ENCODE peak calls at places on chromosome 17, in seven cellular contexts. One of them, this sample, is unnamed.
A peak's percentile ranks its signal among the peaks of the same experiment; 100 is the strongest.

GRCh38 chr17:38674749-38675615 is at the start of gene EPOP:
- DNase-seq in stimulated activated naive CD8-positive, alpha-beta T cell treated with anti-CD3 and anti-CD28 coated beads, Interleukin-15, Interleukin-2, amounts not matched to agents 100 U/mL and 50 U/mL, for 24 hours: peak; percentile 96
- DNase-seq in colonic mucosa: peak; percentile 87
- DNase-seq in activated T-cell treated with anti-CD3 and anti-CD28 coated beads for 1 hour: peak; percentile 73
- DNase-seq in mesothelial cell of epicardium: peak; percentile 81
- DNase-seq in NCI-H1048: peak; percentile 69
- DNase-seq in AG08395: peak; percentile 94
- DNase-seq in this sample: peak; percentile 65

GRCh38 chr17:19702231-19702641 is 14.1 kb downstream of the SLC47A2 start:
- DNase-seq in stimulated activated naive CD8-positive, alpha-beta T cell treated with anti-CD3 and anti-CD28 coated beads, Interleukin-15, Interleukin-2, amounts not matched to agents 100 U/mL and 50 U/mL, for 24 hours: no peak
- DNase-seq in colonic mucosa: no peak
- DNase-seq in activated T-cell treated with anti-CD3 and anti-CD28 coated beads for 1 hour: no peak
- DNase-seq in mesothelial cell of epicardium: no peak
- DNase-seq in NCI-H1048: no peak
- DNase-seq in AG08395: no peak
- DNase-seq in this sample: no peak

GRCh38 chr17:50765454-50766221 is 1.7 kb downstream of the ANKRD40CL start:
- DNase-seq in stimulated activated naive CD8-positive, alpha-beta T cell treated with anti-CD3 and anti-CD28 coated beads, Interleukin-15, Interleukin-2, amounts not matched to agents 100 U/mL and 50 U/mL, for 24 hours: no peak
- DNase-seq in colonic mucosa: peak; percentile 80
- DNase-seq in activated T-cell treated with anti-CD3 and anti-CD28 coated beads for 1 hour: no peak
- DNase-seq in mesothelial cell of epicardium: no peak
- DNase-seq in NCI-H1048: no peak
- DNase-seq in AG08395: no peak
- DNase-seq in this sample: no peak

GRCh38 chr17:8888704-8889302 is 21.3 kb upstream of the PIK3R6 start:
- DNase-seq in stimulated activated naive CD8-positive, alpha-beta T cell treated with anti-CD3 and anti-CD28 coated beads, Interleukin-15, Interleukin-2, amounts not matched to agents 100 U/mL and 50 U/mL, for 24 hours: no peak
- DNase-seq in colonic mucosa: no peak
- DNase-seq in activated T-cell treated with anti-CD3 and anti-CD28 coated beads for 1 hour: no peak
- DNase-seq in mesothelial cell of epicardium: no peak
- DNase-seq in NCI-H1048: no peak
- DNase-seq in AG08395: no peak
- DNase-seq in this sample: no peak

GRCh38 chr17:13650096-13650675 is 48.5 kb upstream of the HS3ST3A1 start:
- DNase-seq in stimulated activated naive CD8-positive, alpha-beta T cell treated with anti-CD3 and anti-CD28 coated beads, Interleukin-15, Interleukin-2, amounts not matched to agents 100 U/mL and 50 U/mL, for 24 hours: no peak
- DNase-seq in colonic mucosa: no peak
- DNase-seq in activated T-cell treated with anti-CD3 and anti-CD28 coated beads for 1 hour: no peak
- DNase-seq in mesothelial cell of epicardium: no peak
- DNase-seq in NCI-H1048: no peak
- DNase-seq in AG08395: no peak
- DNase-seq in this sample: no peak

GRCh38 chr17:38563362-38564253 is 42.1 kb downstream of the SRCIN1 start:
- DNase-seq in stimulated activated naive CD8-positive, alpha-beta T cell treated with anti-CD3 and anti-CD28 coated beads, Interleukin-15, Interleukin-2, amounts not matched to agents 100 U/mL and 50 U/mL, for 24 hours: no peak
- DNase-seq in colonic mucosa: no peak
- DNase-seq in activated T-cell treated with anti-CD3 and anti-CD28 coated beads for 1 hour: no peak
- DNase-seq in mesothelial cell of epicardium: no peak
- DNase-seq in NCI-H1048: no peak
- DNase-seq in AG08395: no peak
- DNase-seq in this sample: no peak

GRCh38 chr17:14360851-14361250 is 60.0 kb downstream of the HS3ST3B1 start:
- DNase-seq in stimulated activated naive CD8-positive, alpha-beta T cell treated with anti-CD3 and anti-CD28 coated beads, Interleukin-15, Interleukin-2, amounts not matched to agents 100 U/mL and 50 U/mL, for 24 hours: no peak
- DNase-seq in colonic mucosa: no peak
- DNase-seq in activated T-cell treated with anti-CD3 and anti-CD28 coated beads for 1 hour: no peak
- DNase-seq in mesothelial cell of epicardium: no peak
- DNase-seq in NCI-H1048: no peak
- DNase-seq in AG08395: no peak
- DNase-seq in this sample: no peak

GRCh38 chr17:75818326-75818885 is 25.8 kb downstream of the UNC13D start:
- DNase-seq in stimulated activated naive CD8-positive, alpha-beta T cell treated with anti-CD3 and anti-CD28 coated beads, Interleukin-15, Interleukin-2, amounts not matched to agents 100 U/mL and 50 U/mL, for 24 hours: no peak
- DNase-seq in colonic mucosa: no peak
- DNase-seq in activated T-cell treated with anti-CD3 and anti-CD28 coated beads for 1 hour: no peak
- DNase-seq in mesothelial cell of epicardium: no peak
- DNase-seq in NCI-H1048: no peak
- DNase-seq in AG08395: no peak
- DNase-seq in this sample: no peak

GRCh38 chr17:50206604-50207293 is 5.3 kb upstream of the COL1A1 start:
- DNase-seq in stimulated activated naive CD8-positive, alpha-beta T cell treated with anti-CD3 and anti-CD28 coated beads, Interleukin-15, Interleukin-2, amounts not matched to agents 100 U/mL and 50 U/mL, for 24 hours: peak; percentile 56
- DNase-seq in colonic mucosa: peak; percentile 42
- DNase-seq in activated T-cell treated with anti-CD3 and anti-CD28 coated beads for 1 hour: no peak
- DNase-seq in mesothelial cell of epicardium: peak; percentile 67
- DNase-seq in NCI-H1048: no peak
- DNase-seq in AG08395: peak; percentile 53
- DNase-seq in this sample: no peak

GRCh38 chr17:43530303-43531081 is 15.6 kb downstream of the ETV4 start:
- DNase-seq in stimulated activated naive CD8-positive, alpha-beta T cell treated with anti-CD3 and anti-CD28 coated beads, Interleukin-15, Interleukin-2, amounts not matched to agents 100 U/mL and 50 U/mL, for 24 hours: no peak
- DNase-seq in colonic mucosa: no peak
- DNase-seq in activated T-cell treated with anti-CD3 and anti-CD28 coated beads for 1 hour: no peak
- DNase-seq in mesothelial cell of epicardium: peak; percentile 79
- DNase-seq in NCI-H1048: peak; percentile 86
- DNase-seq in AG08395: peak; percentile 63
- DNase-seq in this sample: peak; percentile 69

GRCh38 chr17:80008383-80008840 is 27.3 kb downstream of the TBC1D16 start:
- DNase-seq in stimulated activated naive CD8-positive, alpha-beta T cell treated with anti-CD3 and anti-CD28 coated beads, Interleukin-15, Interleukin-2, amounts not matched to agents 100 U/mL and 50 U/mL, for 24 hours: peak; percentile 88
- DNase-seq in colonic mucosa: peak; percentile 88
- DNase-seq in activated T-cell treated with anti-CD3 and anti-CD28 coated beads for 1 hour: peak; percentile 70
- DNase-seq in mesothelial cell of epicardium: peak; percentile 83
- DNase-seq in NCI-H1048: peak; percentile 67
- DNase-seq in AG08395: peak; percentile 92
- DNase-seq in this sample: no peak

GRCh38 chr17:59783221-59784016 is 76.0 kb downstream of the VMP1 start:
- DNase-seq in stimulated activated naive CD8-positive, alpha-beta T cell treated with anti-CD3 and anti-CD28 coated beads, Interleukin-15, Interleukin-2, amounts not matched to agents 100 U/mL and 50 U/mL, for 24 hours: no peak
- DNase-seq in colonic mucosa: no peak
- DNase-seq in activated T-cell treated with anti-CD3 and anti-CD28 coated beads for 1 hour: no peak
- DNase-seq in mesothelial cell of epicardium: no peak
- DNase-seq in NCI-H1048: no peak
- DNase-seq in AG08395: peak; percentile 28
- DNase-seq in this sample: no peak

GRCh38 chr17:40453881-40454630 is 10.8 kb downstream of the IGFBP4 start:
- DNase-seq in stimulated activated naive CD8-positive, alpha-beta T cell treated with anti-CD3 and anti-CD28 coated beads, Interleukin-15, Interleukin-2, amounts not matched to agents 100 U/mL and 50 U/mL, for 24 hours: no peak
- DNase-seq in colonic mucosa: no peak
- DNase-seq in activated T-cell treated with anti-CD3 and anti-CD28 coated beads for 1 hour: no peak
- DNase-seq in mesothelial cell of epicardium: no peak
- DNase-seq in NCI-H1048: no peak
- DNase-seq in AG08395: no peak
- DNase-seq in this sample: no peak

GRCh38 chr17:59371426-59372099 is 40.1 kb downstream of the YPEL2 start:
- DNase-seq in stimulated activated naive CD8-positive, alpha-beta T cell treated with anti-CD3 and anti-CD28 coated beads, Interleukin-15, Interleukin-2, amounts not matched to agents 100 U/mL and 50 U/mL, for 24 hours: no peak
- DNase-seq in colonic mucosa: peak; percentile 46
- DNase-seq in activated T-cell treated with anti-CD3 and anti-CD28 coated beads for 1 hour: no peak
- DNase-seq in mesothelial cell of epicardium: no peak
- DNase-seq in NCI-H1048: no peak
- DNase-seq in AG08395: peak; percentile 41
- DNase-seq in this sample: peak; percentile 90

GRCh38 chr17:36608794-36609497 is 7.6 kb downstream of the MRM1 start:
- DNase-seq in stimulated activated naive CD8-positive, alpha-beta T cell treated with anti-CD3 and anti-CD28 coated beads, Interleukin-15, Interleukin-2, amounts not matched to agents 100 U/mL and 50 U/mL, for 24 hours: peak; percentile 20
- DNase-seq in colonic mucosa: peak; percentile 45
- DNase-seq in activated T-cell treated with anti-CD3 and anti-CD28 coated beads for 1 hour: no peak
- DNase-seq in mesothelial cell of epicardium: no peak
- DNase-seq in NCI-H1048: no peak
- DNase-seq in AG08395: peak; percentile 74
- DNase-seq in this sample: no peak

GRCh38 chr17:27793168-27793905 is 7.0 kb downstream of the NOS2 start:
- DNase-seq in stimulated activated naive CD8-positive, alpha-beta T cell treated with anti-CD3 and anti-CD28 coated beads, Interleukin-15, Interleukin-2, amounts not matched to agents 100 U/mL and 50 U/mL, for 24 hours: peak; percentile 17
- DNase-seq in colonic mucosa: peak; percentile 54
- DNase-seq in activated T-cell treated with anti-CD3 and anti-CD28 coated beads for 1 hour: no peak
- DNase-seq in mesothelial cell of epicardium: peak; percentile 48
- DNase-seq in NCI-H1048: no peak
- DNase-seq in AG08395: peak; percentile 14
- DNase-seq in this sample: no peak

GRCh38 chr17:7323731-7324437 is 5.3 kb downstream of the NEURL4 start:
- DNase-seq in stimulated activated naive CD8-positive, alpha-beta T cell treated with anti-CD3 and anti-CD28 coated beads, Interleukin-15, Interleukin-2, amounts not matched to agents 100 U/mL and 50 U/mL, for 24 hours: peak; percentile 79
- DNase-seq in colonic mucosa: peak; percentile 53
- DNase-seq in activated T-cell treated with anti-CD3 and anti-CD28 coated beads for 1 hour: peak; percentile 63
- DNase-seq in mesothelial cell of epicardium: peak; percentile 79
- DNase-seq in NCI-H1048: no peak
- DNase-seq in AG08395: peak; percentile 63
- DNase-seq in this sample: no peak

GRCh38 chr17:17048106-17048505 is 5.8 kb downstream of the MPRIP start:
- DNase-seq in stimulated activated naive CD8-positive, alpha-beta T cell treated with anti-CD3 and anti-CD28 coated beads, Interleukin-15, Interleukin-2, amounts not matched to agents 100 U/mL and 50 U/mL, for 24 hours: no peak
- DNase-seq in colonic mucosa: no peak
- DNase-seq in activated T-cell treated with anti-CD3 and anti-CD28 coated beads for 1 hour: no peak
- DNase-seq in mesothelial cell of epicardium: no peak
- DNase-seq in NCI-H1048: no peak
- DNase-seq in AG08395: no peak
- DNase-seq in this sample: peak; percentile 2

GRCh38 chr17:60496051-60496450 is 30.0 kb downstream of the APPBP2 start:
- DNase-seq in stimulated activated naive CD8-positive, alpha-beta T cell treated with anti-CD3 and anti-CD28 coated beads, Interleukin-15, Interleukin-2, amounts not matched to agents 100 U/mL and 50 U/mL, for 24 hours: no peak
- DNase-seq in colonic mucosa: no peak
- DNase-seq in activated T-cell treated with anti-CD3 and anti-CD28 coated beads for 1 hour: no peak
- DNase-seq in mesothelial cell of epicardium: no peak
- DNase-seq in NCI-H1048: no peak
- DNase-seq in AG08395: no peak
- DNase-seq in this sample: no peak

GRCh38 chr17:38465420-38466345 is 37.4 kb downstream of the ARHGAP23 start:
- DNase-seq in stimulated activated naive CD8-positive, alpha-beta T cell treated with anti-CD3 and anti-CD28 coated beads, Interleukin-15, Interleukin-2, amounts not matched to agents 100 U/mL and 50 U/mL, for 24 hours: no peak
- DNase-seq in colonic mucosa: no peak
- DNase-seq in activated T-cell treated with anti-CD3 and anti-CD28 coated beads for 1 hour: no peak
- DNase-seq in mesothelial cell of epicardium: no peak
- DNase-seq in NCI-H1048: no peak
- DNase-seq in AG08395: peak; percentile 87
- DNase-seq in this sample: peak; percentile 59

GRCh38 chr17:51346218-51346982 is 86.1 kb downstream of the UTP18 start:
- DNase-seq in stimulated activated naive CD8-positive, alpha-beta T cell treated with anti-CD3 and anti-CD28 coated beads, Interleukin-15, Interleukin-2, amounts not matched to agents 100 U/mL and 50 U/mL, for 24 hours: no peak
- DNase-seq in colonic mucosa: no peak
- DNase-seq in activated T-cell treated with anti-CD3 and anti-CD28 coated beads for 1 hour: no peak
- DNase-seq in mesothelial cell of epicardium: no peak
- DNase-seq in NCI-H1048: no peak
- DNase-seq in AG08395: no peak
- DNase-seq in this sample: no peak

GRCh38 chr17:81842725-81843504 is 8.1 kb upstream of the PPP1R27 start:
- DNase-seq in stimulated activated naive CD8-positive, alpha-beta T cell treated with anti-CD3 and anti-CD28 coated beads, Interleukin-15, Interleukin-2, amounts not matched to agents 100 U/mL and 50 U/mL, for 24 hours: no peak
- DNase-seq in colonic mucosa: no peak
- DNase-seq in activated T-cell treated with anti-CD3 and anti-CD28 coated beads for 1 hour: no peak
- DNase-seq in mesothelial cell of epicardium: no peak
- DNase-seq in NCI-H1048: no peak
- DNase-seq in AG08395: no peak
- DNase-seq in this sample: no peak

GRCh38 chr17:71251276-71251675 is 869.5 kb upstream of the SOX9 start:
- DNase-seq in stimulated activated naive CD8-positive, alpha-beta T cell treated with anti-CD3 and anti-CD28 coated beads, Interleukin-15, Interleukin-2, amounts not matched to agents 100 U/mL and 50 U/mL, for 24 hours: no peak
- DNase-seq in colonic mucosa: no peak
- DNase-seq in activated T-cell treated with anti-CD3 and anti-CD28 coated beads for 1 hour: no peak
- DNase-seq in mesothelial cell of epicardium: no peak
- DNase-seq in NCI-H1048: no peak
- DNase-seq in AG08395: peak; percentile 40
- DNase-seq in this sample: no peak

GRCh38 chr17:66461343-66461995 is 159.1 kb downstream of the PRKCA start:
- DNase-seq in stimulated activated naive CD8-positive, alpha-beta T cell treated with anti-CD3 and anti-CD28 coated beads, Interleukin-15, Interleukin-2, amounts not matched to agents 100 U/mL and 50 U/mL, for 24 hours: no peak
- DNase-seq in colonic mucosa: no peak
- DNase-seq in activated T-cell treated with anti-CD3 and anti-CD28 coated beads for 1 hour: no peak
- DNase-seq in mesothelial cell of epicardium: no peak
- DNase-seq in NCI-H1048: no peak
- DNase-seq in AG08395: no peak
- DNase-seq in this sample: no peak

GRCh38 chr17:43782903-43783462 is 2.7 kb downstream of the CFAP97D1 start:
- DNase-seq in stimulated activated naive CD8-positive, alpha-beta T cell treated with anti-CD3 and anti-CD28 coated beads, Interleukin-15, Interleukin-2, amounts not matched to agents 100 U/mL and 50 U/mL, for 24 hours: no peak
- DNase-seq in colonic mucosa: no peak
- DNase-seq in activated T-cell treated with anti-CD3 and anti-CD28 coated beads for 1 hour: no peak
- DNase-seq in mesothelial cell of epicardium: no peak
- DNase-seq in NCI-H1048: no peak
- DNase-seq in AG08395: no peak
- DNase-seq in this sample: no peak

GRCh38 chr17:18187226-18187625 is 3.6 kb downstream of the ALKBH5 start:
- DNase-seq in stimulated activated naive CD8-positive, alpha-beta T cell treated with anti-CD3 and anti-CD28 coated beads, Interleukin-15, Interleukin-2, amounts not matched to agents 100 U/mL and 50 U/mL, for 24 hours: no peak
- DNase-seq in colonic mucosa: no peak
- DNase-seq in activated T-cell treated with anti-CD3 and anti-CD28 coated beads for 1 hour: no peak
- DNase-seq in mesothelial cell of epicardium: no peak
- DNase-seq in NCI-H1048: no peak
- DNase-seq in AG08395: no peak
- DNase-seq in this sample: no peak

GRCh38 chr17:17994271-17994670 is 21.6 kb downstream of the DRC3 start:
- DNase-seq in stimulated activated naive CD8-positive, alpha-beta T cell treated with anti-CD3 and anti-CD28 coated beads, Interleukin-15, Interleukin-2, amounts not matched to agents 100 U/mL and 50 U/mL, for 24 hours: peak; percentile 23
- DNase-seq in colonic mucosa: no peak
- DNase-seq in activated T-cell treated with anti-CD3 and anti-CD28 coated beads for 1 hour: peak; percentile 6
- DNase-seq in mesothelial cell of epicardium: no peak
- DNase-seq in NCI-H1048: no peak
- DNase-seq in AG08395: peak; percentile 18
- DNase-seq in this sample: no peak

GRCh38 chr17:63332286-63332685 is 113.8 kb downstream of the CYB561 start:
- DNase-seq in stimulated activated naive CD8-positive, alpha-beta T cell treated with anti-CD3 and anti-CD28 coated beads, Interleukin-15, Interleukin-2, amounts not matched to agents 100 U/mL and 50 U/mL, for 24 hours: no peak
- DNase-seq in colonic mucosa: no peak
- DNase-seq in activated T-cell treated with anti-CD3 and anti-CD28 coated beads for 1 hour: no peak
- DNase-seq in mesothelial cell of epicardium: no peak
- DNase-seq in NCI-H1048: no peak
- DNase-seq in AG08395: no peak
- DNase-seq in this sample: no peak

GRCh38 chr17:81192386-81193050 is 26.5 kb upstream of the AATK start:
- DNase-seq in stimulated activated naive CD8-positive, alpha-beta T cell treated with anti-CD3 and anti-CD28 coated beads, Interleukin-15, Interleukin-2, amounts not matched to agents 100 U/mL and 50 U/mL, for 24 hours: no peak
- DNase-seq in colonic mucosa: no peak
- DNase-seq in activated T-cell treated with anti-CD3 and anti-CD28 coated beads for 1 hour: no peak
- DNase-seq in mesothelial cell of epicardium: no peak
- DNase-seq in NCI-H1048: no peak
- DNase-seq in AG08395: no peak
- DNase-seq in this sample: no peak

GRCh38 chr17:59762022-59762825 is 54.8 kb downstream of the VMP1 start:
- DNase-seq in stimulated activated naive CD8-positive, alpha-beta T cell treated with anti-CD3 and anti-CD28 coated beads, Interleukin-15, Interleukin-2, amounts not matched to agents 100 U/mL and 50 U/mL, for 24 hours: no peak
- DNase-seq in colonic mucosa: no peak
- DNase-seq in activated T-cell treated with anti-CD3 and anti-CD28 coated beads for 1 hour: no peak
- DNase-seq in mesothelial cell of epicardium: no peak
- DNase-seq in NCI-H1048: no peak
- DNase-seq in AG08395: peak; percentile 54
- DNase-seq in this sample: no peak

GRCh38 chr17:15351487-15351840 is 10.1 kb upstream of the TEKT3 start:
- DNase-seq in stimulated activated naive CD8-positive, alpha-beta T cell treated with anti-CD3 and anti-CD28 coated beads, Interleukin-15, Interleukin-2, amounts not matched to agents 100 U/mL and 50 U/mL, for 24 hours: no peak
- DNase-seq in colonic mucosa: no peak
- DNase-seq in activated T-cell treated with anti-CD3 and anti-CD28 coated beads for 1 hour: no peak
- DNase-seq in mesothelial cell of epicardium: no peak
- DNase-seq in NCI-H1048: no peak
- DNase-seq in AG08395: no peak
- DNase-seq in this sample: no peak

GRCh38 chr17:46056800-46057304 is 57.8 kb downstream of the STH start:
- DNase-seq in stimulated activated naive CD8-positive, alpha-beta T cell treated with anti-CD3 and anti-CD28 coated beads, Interleukin-15, Interleukin-2, amounts not matched to agents 100 U/mL and 50 U/mL, for 24 hours: no peak
- DNase-seq in colonic mucosa: no peak
- DNase-seq in activated T-cell treated with anti-CD3 and anti-CD28 coated beads for 1 hour: no peak
- DNase-seq in mesothelial cell of epicardium: no peak
- DNase-seq in NCI-H1048: no peak
- DNase-seq in AG08395: peak; percentile 47
- DNase-seq in this sample: no peak

GRCh38 chr17:65121916-65122821 is 15.0 kb upstream of the RGS9 start:
- DNase-seq in stimulated activated naive CD8-positive, alpha-beta T cell treated with anti-CD3 and anti-CD28 coated beads, Interleukin-15, Interleukin-2, amounts not matched to agents 100 U/mL and 50 U/mL, for 24 hours: peak; percentile 46
- DNase-seq in colonic mucosa: no peak
- DNase-seq in activated T-cell treated with anti-CD3 and anti-CD28 coated beads for 1 hour: no peak
- DNase-seq in mesothelial cell of epicardium: no peak
- DNase-seq in NCI-H1048: no peak
- DNase-seq in AG08395: no peak
- DNase-seq in this sample: no peak

GRCh38 chr17:63550816-63551639 is 751 bp downstream of the DCAF7 start:
- DNase-seq in stimulated activated naive CD8-positive, alpha-beta T cell treated with anti-CD3 and anti-CD28 coated beads, Interleukin-15, Interleukin-2, amounts not matched to agents 100 U/mL and 50 U/mL, for 24 hours: peak; percentile 45
- DNase-seq in colonic mucosa: peak; percentile 49
- DNase-seq in activated T-cell treated with anti-CD3 and anti-CD28 coated beads for 1 hour: peak; percentile 6
- DNase-seq in mesothelial cell of epicardium: no peak
- DNase-seq in NCI-H1048: no peak
- DNase-seq in AG08395: peak; percentile 35
- DNase-seq in this sample: no peak

GRCh38 chr17:34675605-34676004 is 96.2 kb downstream of the TMEM132E start:
- DNase-seq in stimulated activated naive CD8-positive, alpha-beta T cell treated with anti-CD3 and anti-CD28 coated beads, Interleukin-15, Interleukin-2, amounts not matched to agents 100 U/mL and 50 U/mL, for 24 hours: no peak
- DNase-seq in colonic mucosa: no peak
- DNase-seq in activated T-cell treated with anti-CD3 and anti-CD28 coated beads for 1 hour: no peak
- DNase-seq in mesothelial cell of epicardium: no peak
- DNase-seq in NCI-H1048: no peak
- DNase-seq in AG08395: no peak
- DNase-seq in this sample: no peak

GRCh38 chr17:39178516-39178915 is 12.6 kb upstream of the ARL5C start:
- DNase-seq in stimulated activated naive CD8-positive, alpha-beta T cell treated with anti-CD3 and anti-CD28 coated beads, Interleukin-15, Interleukin-2, amounts not matched to agents 100 U/mL and 50 U/mL, for 24 hours: no peak
- DNase-seq in colonic mucosa: peak; percentile 66
- DNase-seq in activated T-cell treated with anti-CD3 and anti-CD28 coated beads for 1 hour: no peak
- DNase-seq in mesothelial cell of epicardium: no peak
- DNase-seq in NCI-H1048: no peak
- DNase-seq in AG08395: peak; percentile 60
- DNase-seq in this sample: no peak

GRCh38 chr17:16419074-16419928 is 3.9 kb downstream of the TRPV2 start:
- DNase-seq in stimulated activated naive CD8-positive, alpha-beta T cell treated with anti-CD3 and anti-CD28 coated beads, Interleukin-15, Interleukin-2, amounts not matched to agents 100 U/mL and 50 U/mL, for 24 hours: peak; percentile 73
- DNase-seq in colonic mucosa: no peak
- DNase-seq in activated T-cell treated with anti-CD3 and anti-CD28 coated beads for 1 hour: no peak
- DNase-seq in mesothelial cell of epicardium: no peak
- DNase-seq in NCI-H1048: no peak
- DNase-seq in AG08395: peak; percentile 89
- DNase-seq in this sample: no peak

GRCh38 chr17:79834575-79835469 is 4.4 kb downstream of the CBX4 start:
- DNase-seq in stimulated activated naive CD8-positive, alpha-beta T cell treated with anti-CD3 and anti-CD28 coated beads, Interleukin-15, Interleukin-2, amounts not matched to agents 100 U/mL and 50 U/mL, for 24 hours: peak; percentile 71
- DNase-seq in colonic mucosa: peak; percentile 31
- DNase-seq in activated T-cell treated with anti-CD3 and anti-CD28 coated beads for 1 hour: no peak
- DNase-seq in mesothelial cell of epicardium: peak; percentile 76
- DNase-seq in NCI-H1048: no peak
- DNase-seq in AG08395: no peak
- DNase-seq in this sample: no peak